ENCODE peak calls at places on chromosomes 6 and 20, in six cellular contexts. M, F, G, Q, E and R are unnamed samples.
A peak's percentile ranks its signal among the peaks of the same experiment; 100 is the strongest.

GRCh38 chr20:58081842-58082241 is 146.6 kb downstream of the ANKRD60 start:
- DNase-seq in M (no peak), F (no peak), G (no peak), Q (no peak), E (peak; percentile 58), R (no peak)

GRCh38 chr6:64984947-64985346 is 722.1 kb downstream of the EYS start:
- DNase-seq in M (no peak), F (no peak), G (no peak), Q (no peak), E (no peak), R (no peak)

GRCh38 chr20:1462001-1462400 is 4.6 kb downstream of the NSFL1C start:
- DNase-seq in M (no peak), F (no peak), G (no peak), Q (no peak), E (no peak), R (no peak)

GRCh38 chr6:166633732-166634535 is 6.9 kb upstream of the RPS6KA2 start:
- DNase-seq in M (peak; percentile 20), F (no peak), G (peak; percentile 21), Q (no peak), E (no peak), R (peak; percentile 90)

GRCh38 chr20:46458891-46459750 is 52.7 kb upstream of the ELMO2 start:
- DNase-seq in M (no peak), F (no peak), G (no peak), Q (peak; percentile 8), E (no peak), R (no peak)

GRCh38 chr6:46850781-46851180 is 57.6 kb downstream of the MEP1A start:
- DNase-seq in M (no peak), F (no peak), G (no peak), Q (no peak), E (peak; percentile 48), R (no peak)

GRCh38 chr20:50066161-50066834 is 46.7 kb downstream of the UBE2V1 start:
- DNase-seq in M (no peak), F (no peak), G (no peak), Q (no peak), E (no peak), R (no peak)

GRCh38 chr6:38489951-38490350 is 149.8 kb downstream of the BTBD9 start:
- DNase-seq in M (no peak), F (no peak), G (no peak), Q (no peak), E (no peak), R (no peak)

GRCh38 chr20:8656335-8656734 is 412.6 kb upstream of the PLCB4 start:
- DNase-seq in M (peak; percentile 14), F (no peak), G (no peak), Q (no peak), E (peak; percentile 95), R (no peak)

GRCh38 chr20:2688041-2688591 is 4.5 kb upstream of the EBF4 start:
- DNase-seq in M (no peak), F (no peak), G (peak; percentile 60), Q (no peak), E (peak; percentile 49), R (peak; percentile 95)

GRCh38 chr20:3890999-3891929 is 2.1 kb downstream of the PANK2 start:
- DNase-seq in M (no peak), F (no peak), G (no peak), Q (no peak), E (no peak), R (no peak)

DNA sequence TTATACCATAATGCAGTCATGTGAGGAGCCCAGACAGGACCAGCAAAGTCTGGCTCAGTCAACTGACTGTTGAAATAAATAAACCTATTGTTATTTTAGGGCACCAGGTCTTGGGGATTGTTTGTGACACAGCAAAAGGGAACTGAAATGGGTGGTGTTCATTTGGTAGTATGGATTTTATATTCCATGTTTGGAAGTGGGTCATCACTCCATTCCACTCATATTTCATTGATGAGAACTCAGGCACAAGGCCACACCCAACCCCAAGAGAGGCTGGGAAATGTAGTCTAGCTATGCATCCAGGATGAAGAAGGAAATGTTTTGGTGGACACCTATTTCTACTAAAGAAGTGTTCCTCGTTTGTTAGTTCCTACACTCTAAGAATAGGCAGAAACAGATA is 64.9 kb upstream of the BTBD3 start:
- DNase-seq in M (no peak), F (no peak), G (no peak), Q (no peak), E (no peak), R (no peak)
- TF ChIP-seq MYC in M (no peak), F (no peak), G (no peak), Q (no peak), E (no peak), R (no peak)

GRCh38 chr20:12394786-12395185 is 477.1 kb downstream of the BTBD3 start:
- DNase-seq in M (no peak), F (no peak), G (no peak), Q (no peak), E (no peak), R (peak; percentile 6)

GRCh38 chr20:12391099-12391498 is 473.4 kb downstream of the BTBD3 start:
- DNase-seq in M (no peak), F (no peak), G (no peak), Q (no peak), E (no peak), R (no peak)

DNA sequence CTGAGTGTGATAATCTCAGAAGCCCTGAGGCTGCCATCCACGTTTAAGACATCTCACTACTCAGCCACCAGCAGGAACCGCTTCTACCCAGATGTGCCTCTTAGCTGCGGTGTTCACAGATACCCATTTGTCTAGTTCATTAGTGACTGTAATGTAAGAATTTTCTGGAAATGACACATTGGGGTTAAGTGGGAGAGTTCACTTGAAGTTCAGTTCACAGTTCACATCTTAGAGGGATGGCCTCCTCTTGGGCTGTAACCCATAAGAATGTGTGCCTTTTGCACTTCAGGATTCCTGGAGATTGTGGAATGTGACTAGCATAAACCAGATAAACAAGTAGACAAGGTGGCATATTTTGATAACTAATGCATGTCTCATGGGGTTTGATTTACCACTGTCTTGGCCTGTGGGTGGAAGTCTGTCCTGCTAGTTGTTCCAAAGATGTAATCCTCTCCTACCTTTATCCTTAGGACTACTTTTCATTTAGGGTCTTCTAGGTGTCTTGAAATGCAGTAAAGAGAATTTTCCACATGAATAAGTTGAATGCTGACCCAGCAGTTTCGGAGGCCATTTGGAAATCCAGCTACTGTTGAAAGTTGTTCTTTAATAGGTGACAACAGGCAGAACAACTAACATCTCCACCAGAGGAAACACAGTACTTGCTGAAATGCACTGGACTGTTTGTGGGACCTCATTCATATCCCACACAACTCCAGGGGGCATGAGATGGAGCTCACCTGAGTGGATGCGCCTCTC is 477.9 kb downstream of the BTBD3 start:
- DNase-seq in M (no peak), F (no peak), G (no peak), Q (no peak), E (no peak), R (no peak)
- TF ChIP-seq MYC in M (no peak), F (no peak), G (no peak), Q (no peak), E (no peak), R (no peak)

DNA sequence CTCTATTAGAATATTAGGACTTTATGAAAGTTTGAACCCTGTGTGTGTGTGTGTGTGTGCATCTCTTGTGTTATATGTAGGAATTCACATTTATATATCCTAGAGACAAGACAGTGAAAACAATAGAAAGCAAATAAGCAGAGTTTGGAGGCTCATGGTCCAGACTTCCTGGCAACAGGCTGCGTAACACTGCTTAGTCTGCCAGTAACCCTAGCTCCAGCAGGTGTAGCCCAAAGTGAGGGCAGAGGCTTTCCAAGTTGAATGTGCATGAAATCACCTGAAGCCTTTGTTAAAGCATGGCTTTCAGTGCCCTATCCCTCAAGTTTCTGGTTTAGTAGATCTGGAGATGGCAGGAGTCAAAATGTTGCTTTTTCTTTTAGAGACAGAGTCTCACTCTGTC is 569.9 kb downstream of the KIF16B start:
- DNase-seq in M (no peak), F (no peak), G (no peak), Q (no peak), E (no peak), R (no peak)
- TF ChIP-seq MYC in M (no peak), F (no peak), G (no peak), Q (no peak), E (no peak), R (no peak)

GRCh38 chr20:32970115-32970972 is 33.9 kb downstream of the SUN5 start:
- DNase-seq in M (no peak), F (no peak), G (no peak), Q (no peak), E (no peak), R (no peak)

GRCh38 chr20:32969356-32970114 is 34.7 kb downstream of the SUN5 start:
- DNase-seq in M (no peak), F (no peak), G (no peak), Q (no peak), E (no peak), R (no peak)

GRCh38 chr20:32966881-32967781 is 37.1 kb downstream of the SUN5 start:
- DNase-seq in M (no peak), F (no peak), G (no peak), Q (peak; percentile 41), E (no peak), R (peak; percentile 68)

GRCh38 chr20:32970973-32971300 is 33.3 kb downstream of the SUN5 start:
- DNase-seq in M (no peak), F (no peak), G (no peak), Q (no peak), E (no peak), R (no peak)

DNA sequence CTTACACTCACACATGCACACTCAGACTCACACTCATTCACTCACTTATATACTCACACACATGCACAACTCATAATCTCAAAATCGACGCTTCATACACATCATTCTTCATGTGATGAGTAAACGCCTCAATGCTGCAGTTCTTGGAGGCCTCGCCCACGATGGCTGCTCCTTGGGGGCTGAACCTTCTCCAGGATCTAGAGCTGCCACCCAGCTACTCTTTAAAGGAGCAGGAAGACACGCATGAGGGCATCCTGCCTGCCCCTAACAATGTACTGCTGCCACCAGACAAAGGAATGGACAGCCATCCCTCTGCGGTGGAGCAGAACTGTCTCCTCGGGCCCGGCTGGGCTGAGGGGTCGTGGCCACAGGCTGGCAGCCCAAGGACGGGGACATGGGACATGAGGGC is 35.4 kb downstream of the SUN5 start:
- DNase-seq in M (no peak), F (no peak), G (no peak), Q (no peak), E (no peak), R (no peak)
- TF ChIP-seq MYC in M (no peak), F (no peak), G (no peak), Q (no peak), E (no peak), R (no peak)

DNA sequence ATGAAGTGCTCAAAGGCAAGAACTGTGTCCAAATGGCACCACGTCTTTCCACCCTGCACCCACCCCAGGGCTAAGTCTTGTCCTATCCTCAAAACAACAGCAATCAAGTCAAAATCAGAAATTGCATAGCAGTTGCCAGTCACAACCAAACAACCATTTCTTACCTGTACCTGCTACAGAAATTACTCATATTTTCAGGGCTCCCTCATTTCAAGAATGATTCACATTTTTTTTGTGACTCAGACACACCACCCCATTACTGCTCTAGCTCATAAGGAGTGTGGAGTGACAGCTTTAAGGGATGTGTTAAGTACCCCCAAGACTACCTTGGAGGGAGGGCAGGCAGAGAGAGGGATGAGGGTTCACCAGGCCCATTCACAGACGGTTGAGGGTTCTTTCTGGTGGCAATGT is 111.7 kb downstream of the TRERF1 start:
- DNase-seq in M (no peak), F (no peak), G (no peak), Q (peak; percentile 57), E (no peak), R (peak; percentile 42)
- TF ChIP-seq MYC in M (no peak), F (no peak), G (no peak), Q (no peak), E (no peak), R (no peak)

DNA sequence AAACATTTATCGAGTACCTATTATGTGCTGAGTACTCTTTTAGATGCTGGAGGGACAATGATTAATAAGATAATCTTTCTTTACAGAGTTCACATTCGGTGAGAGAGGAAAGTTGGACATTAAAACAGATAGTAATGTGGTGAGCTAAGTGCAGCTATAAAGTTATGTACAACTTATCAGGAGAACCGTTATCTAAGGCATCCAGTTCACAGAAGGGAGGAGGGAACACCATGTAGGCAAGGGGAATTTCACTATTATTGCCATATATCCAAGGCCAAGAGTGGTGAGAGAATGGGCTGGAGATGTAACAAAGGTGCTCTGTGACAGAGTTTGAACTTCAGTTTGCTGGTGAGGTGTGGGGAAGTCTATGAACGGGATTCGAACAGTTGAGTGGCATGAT is 105.8 kb downstream of the CARMIL1 start:
- DNase-seq in M (no peak), F (no peak), G (no peak), Q (no peak), E (no peak), R (no peak)
- TF ChIP-seq MYC in M (no peak), F (no peak), G (no peak), Q (no peak), E (no peak), R (no peak)